ENCODE peak calls at places on chromosomes 11 and 22, in nine cellular contexts. B, X, G, N, Y, J, I, U and L are unnamed samples.

GRCh38 chr11:110366234-110366633 is 63.5 kb upstream of the FDX1 start:
- DNase-seq in B (no peak), U (no peak), I (no peak), J (no peak), N (peak; percentile 48), G (peak; percentile 67), X (no peak), Y (peak; percentile 74), L (no peak)

GRCh38 chr11:30635401-30635989 is 49.3 kb upstream of the MPPED2 start:
- DNase-seq in B (no peak), X (no peak), N (no peak), I (no peak), J (no peak), U (peak; percentile 67), Y (no peak), G (peak; percentile 6), L (no peak)

GRCh38 chr11:116822575-116822974 is 529 bp downstream of the APOA4 start:
- DNase-seq in U (no peak), I (no peak), N (no peak), J (no peak), X (no peak), B (no peak), Y (no peak), G (no peak), L (no peak)

GRCh38 chr22:49108636-49109315 is 718.9 kb downstream of the BRD1 start:
- DNase-seq in G (no peak), X (no peak), J (no peak), Y (no peak), U (no peak), N (no peak), B (no peak), I (peak; percentile 16), L (no peak)

GRCh38 chr22:31046591-31047226 is 34.4 kb upstream of the SMTN start:
- DNase-seq in B (no peak), X (no peak), Y (peak; percentile 28), G (peak; percentile 80), U (peak; percentile 48), N (peak; percentile 70), I (no peak), J (no peak), L (no peak)

GRCh38 chr11:3962406-3962840 is 107.0 kb downstream of the STIM1 start:
- DNase-seq in B (no peak), N (peak; percentile 65), Y (no peak), J (no peak), G (no peak), X (no peak), I (no peak), U (no peak), L (no peak)

GRCh38 chr11:111351374-111352081 is 27.5 kb downstream of the POU2AF1 start:
- DNase-seq in N (no peak), Y (no peak), B (no peak), X (no peak), U (no peak), J (no peak), I (no peak), G (no peak), L (no peak)

GRCh38 chr11:83159901-83160865 is 3.3 kb downstream of the PCF11 start:
- DNase-seq in Y (peak; percentile 53), U (no peak), B (no peak), N (peak; percentile 67), I (no peak), G (no peak), J (no peak), X (peak; percentile 22), L (no peak)

GRCh38 chr11:25527841-25528240 is 804.1 kb upstream of the ANO3 start:
- DNase-seq in G (no peak), J (no peak), U (no peak), I (no peak), B (no peak), X (no peak), N (no peak), Y (no peak), L (no peak)

GRCh38 chr11:132318421-132319157 is 948.2 kb downstream of the NTM start:
- DNase-seq in X (peak; percentile 80), B (no peak), I (no peak), G (no peak), N (peak; percentile 66), J (no peak), Y (no peak), U (no peak), L (no peak)

GRCh38 chr11:60921259-60921658 is 3.0 kb upstream of the TMEM132A start:
- DNase-seq in G (no peak), J (no peak), X (no peak), I (no peak), B (no peak), U (no peak), Y (no peak), N (no peak), L (no peak)

GRCh38 chr11:115456019-115456418 is 48.2 kb downstream of the CADM1 start:
- DNase-seq in J (no peak), I (no peak), G (no peak), Y (no peak), B (no peak), N (no peak), U (no peak), X (no peak), L (no peak)

GRCh38 chr22:25080855-25081254 is 118.8 kb upstream of the CRYBB3 start:
- DNase-seq in Y (no peak), B (no peak), G (no peak), U (no peak), I (no peak), N (no peak), J (no peak), X (peak; percentile 7), L (no peak)

GRCh38 chr22:21994881-21995444 is 12.4 kb upstream of the TOP3B start:
- DNase-seq in J (no peak), Y (no peak), B (no peak), N (no peak), G (no peak), X (no peak), U (no peak), I (no peak), L (no peak)

GRCh38 chr22:50502628-50503474 is 4.7 kb downstream of the LMF2 start:
- DNase-seq in X (no peak), I (no peak), B (no peak), G (no peak), N (no peak), U (peak; percentile 15), Y (no peak), J (no peak), L (no peak)

GRCh38 chr11:121366970-121367369 is 74.4 kb downstream of the SC5D start:
- DNase-seq in N (no peak), Y (no peak), U (no peak), J (no peak), I (no peak), X (no peak), G (no peak), B (no peak), L (no peak)

DNA sequence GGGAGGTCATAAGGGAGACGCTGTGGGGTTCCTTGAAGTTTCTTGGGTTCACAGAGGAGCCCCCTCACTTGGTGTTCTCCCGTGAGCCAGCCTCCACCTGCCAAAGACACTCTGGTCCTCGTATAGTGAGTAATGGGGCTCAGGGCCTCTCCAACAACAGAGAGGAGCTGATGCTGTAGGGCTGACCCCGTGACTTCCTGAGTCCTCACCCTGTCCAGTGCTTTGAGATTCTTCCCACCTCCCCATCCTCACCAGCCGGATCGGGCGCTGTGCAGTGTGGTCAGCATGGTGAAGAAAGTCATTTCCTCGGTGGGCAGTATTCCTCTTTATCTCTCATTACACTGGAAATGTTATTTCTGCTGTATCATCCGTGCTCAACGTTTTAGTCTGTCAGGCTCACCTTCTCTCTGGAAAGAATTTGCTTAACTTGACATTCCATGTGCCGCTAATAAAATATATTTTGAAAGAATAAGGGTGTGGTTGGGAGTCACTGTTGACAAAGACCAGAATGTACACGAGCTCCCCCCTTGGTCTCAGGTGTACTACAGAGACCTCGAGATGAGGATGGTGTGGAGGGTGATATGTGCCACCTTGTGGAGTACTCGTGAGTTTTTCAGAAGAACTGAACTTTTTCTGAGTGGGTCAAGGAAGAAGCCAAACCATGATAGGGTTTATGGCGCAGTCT is 25.7 kb upstream of the SCGB1A1 start:
- DNase-seq in Y (no peak), N (no peak), G (no peak), X (no peak), B (no peak), U (no peak), J (peak; percentile 62), I (no peak), L (no peak)
- TF ChIP-seq CTCF in Y (no peak), N (peak; percentile 12), G (no peak), X (peak; percentile 55), B (peak; percentile 44), U (no peak), J (peak; percentile 55), I (no peak), L (no peak)

DNA sequence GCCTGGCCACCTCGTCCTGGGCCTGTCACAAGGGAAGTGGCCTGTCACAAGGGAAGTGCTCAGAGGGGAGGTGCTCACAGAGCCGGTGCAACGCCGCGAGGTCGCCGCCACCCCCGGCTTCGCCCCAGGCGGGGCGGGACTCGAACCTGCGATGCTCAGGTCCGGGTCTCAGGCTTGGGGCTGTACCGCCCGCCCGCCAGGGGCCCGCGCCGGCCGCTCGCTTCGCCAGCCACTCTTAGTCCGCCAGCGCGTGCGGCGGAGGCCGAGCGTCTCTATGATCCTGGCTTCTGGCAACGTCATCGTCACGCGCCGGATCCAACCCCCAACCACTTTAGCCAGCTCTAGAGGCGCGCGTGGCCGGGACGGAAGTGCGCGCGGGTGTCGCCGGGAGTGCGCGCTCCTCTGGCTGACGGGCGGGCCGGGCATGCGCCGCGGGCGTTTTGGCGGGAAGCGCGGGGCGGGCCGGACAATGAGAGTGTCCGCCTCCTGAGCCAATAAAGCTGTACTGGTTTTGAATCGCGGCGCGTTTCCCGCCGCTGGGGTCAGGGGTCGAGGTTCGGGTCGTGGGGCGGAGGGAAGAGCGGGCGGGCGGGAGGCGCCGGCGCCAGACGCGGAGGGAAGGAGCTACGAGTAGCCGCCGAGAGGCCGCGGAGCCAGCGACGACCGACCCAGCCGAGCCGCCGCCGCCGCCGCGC is at the start of gene TRMT2A:
- DNase-seq in G (peak; percentile 97), J (peak; percentile 99), X (peak; percentile 97), B (peak; percentile 97), I (peak; percentile 96), Y (peak; percentile 99), U (peak; percentile 98), N (peak; percentile 99), L (peak; percentile 97)
- TF ChIP-seq CTCF in G (peak; percentile 22), J (peak; percentile 38), X (no peak), B (no peak), I (no peak), Y (no peak), U (no peak), N (no peak), L (no peak)

GRCh38 chr11:118901494-118902335 is 18.0 kb downstream of the CXCR5 start:
- DNase-seq in I (no peak), J (no peak), X (no peak), B (no peak), U (no peak), G (no peak), N (no peak), Y (no peak), L (no peak)
- TF ChIP-seq CTCF in I (no peak), J (no peak), X (peak; percentile 49), B (no peak), U (no peak), G (peak; percentile 6), N (peak; percentile 5), Y (no peak), L (no peak)

DNA sequence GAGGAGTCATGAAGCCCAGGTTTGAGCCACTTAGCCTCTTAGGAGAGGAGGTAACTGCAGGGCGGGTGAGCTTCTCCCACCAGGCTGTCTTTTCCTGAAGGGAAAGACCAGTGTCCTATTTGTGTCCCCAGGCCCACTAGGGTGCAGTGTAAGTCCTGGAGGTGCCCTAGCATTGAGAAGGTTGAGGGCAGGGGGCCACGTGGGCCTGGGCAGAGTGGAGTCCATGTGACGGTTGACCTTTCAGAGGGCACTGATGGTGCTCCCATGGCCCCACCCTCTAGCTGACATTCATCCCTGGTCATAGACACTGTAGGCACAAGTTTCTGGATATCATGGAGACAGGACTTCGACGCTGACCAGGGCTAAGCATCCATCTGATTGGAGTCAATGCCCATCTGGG is 44.1 kb upstream of the TP53I11 start:
- DNase-seq in N (no peak), U (no peak), Y (no peak), X (no peak), J (no peak), G (no peak), B (no peak), I (no peak), L (no peak)
- TF ChIP-seq CTCF in N (no peak), U (no peak), Y (no peak), X (no peak), J (no peak), G (peak; percentile 29), B (no peak), I (no peak), L (no peak)